ENCODE peak calls at places on chromosome 14, in six cellular contexts. N is Ammon's horn; O is activated T-cell treated with anti-CD3 and anti-CD28 coated beads for 1 hour; Y is stimulated activated naive CD4-positive, alpha-beta T cell; R is choroid plexus epithelial cell; S is nucleus accumbens. F is an unnamed sample.

GRCh38 chr14:67191768-67192290 is 2.6 kb downstream of the GARIN2 start:
- DNase-seq in N (peak), Y (no peak), O (no peak), S (no peak), R (peak), F (no peak)

GRCh38 chr14:68841030-68841809 is 48.4 kb upstream of the ZFP36L1 start:
- DNase-seq in S (no peak), R (peak), Y (no peak), O (no peak), N (no peak), F (no peak)

GRCh38 chr14:34018125-34018524 is 67.3 kb upstream of the EGLN3 start:
- DNase-seq in Y (no peak), R (no peak), N (no peak), S (no peak), O (no peak), F (no peak)

GRCh38 chr14:95252219-95252618 is 67.5 kb downstream of the CLMN start:
- DNase-seq in O (no peak), N (no peak), R (no peak), Y (no peak), S (no peak), F (no peak)

GRCh38 chr14:72416892-72417291 is 477.0 kb downstream of the DPF3 start:
- DNase-seq in S (no peak), O (no peak), N (no peak), R (no peak), Y (no peak), F (no peak)

GRCh38 chr14:72476657-72477499 is 417.0 kb downstream of the DPF3 start:
- DNase-seq in R (peak), N (no peak), Y (no peak), S (no peak), O (peak), F (peak)

GRCh38 chr14:26687438-26687837 is 89.6 kb upstream of the NOVA1 start:
- DNase-seq in R (no peak), Y (no peak), S (no peak), O (no peak), N (peak), F (no peak)

GRCh38 chr14:53011053-53011462 is 60.2 kb upstream of the FERMT2 start:
- DNase-seq in O (no peak), N (peak), Y (no peak), S (no peak), R (peak), F (peak)

GRCh38 chr14:98951031-98951430 is 321.0 kb downstream of the BCL11B start:
- DNase-seq in Y (no peak), S (no peak), O (no peak), N (no peak), R (no peak), F (no peak)

GRCh38 chr14:76698631-76699030 is 62.6 kb upstream of the VASH1 start:
- DNase-seq in S (no peak), O (no peak), Y (no peak), N (no peak), R (no peak), F (no peak)

GRCh38 chr14:29643415-29644206 is 284.0 kb downstream of the PRKD1 start:
- DNase-seq in O (no peak), N (no peak), Y (no peak), S (no peak), R (peak), F (no peak)

GRCh38 chr14:74221741-74222140 is 17.5 kb upstream of the VSX2 start:
- DNase-seq in O (no peak), N (no peak), Y (no peak), S (no peak), R (no peak), F (no peak)

GRCh38 chr14:51781352-51781751 is 79.1 kb upstream of the GNG2 start:
- DNase-seq in Y (no peak), O (no peak), N (no peak), R (no peak), S (no peak), F (no peak)

GRCh38 chr14:52269100-52269499 is 1.6 kb downstream of the PTGDR start:
- DNase-seq in R (no peak), Y (no peak), O (no peak), S (no peak), N (no peak), F (no peak)

GRCh38 chr14:24426912-24427536 is 2.4 kb downstream of the CBLN3 start:
- DNase-seq in Y (peak), O (no peak), N (no peak), R (no peak), S (no peak), F (no peak)

GRCh38 chr14:61145258-61145902 is 135.8 kb downstream of the TMEM30B start:
- DNase-seq in O (no peak), Y (no peak), S (no peak), N (no peak), R (peak), F (peak)

GRCh38 chr14:75383721-75384120 is 44.1 kb upstream of the JDP2 start:
- DNase-seq in Y (no peak), O (no peak), R (no peak), N (peak), S (no peak), F (no peak)

GRCh38 chr14:78302841-78303240 is 132.7 kb downstream of the NRXN3 start:
- DNase-seq in R (no peak), Y (no peak), O (no peak), S (no peak), N (no peak), F (no peak)

GRCh38 chr14:94850332-94851211 is 80.7 kb upstream of the GSC start:
- DNase-seq in S (no peak), Y (no peak), N (no peak), O (no peak), R (no peak), F (no peak)